ENCODE peak calls at places on chromosomes 2 and 18, in five cellular contexts. U, F, D, G and C are unnamed samples.
A peak's percentile ranks its signal among the peaks of the same experiment; 100 is the strongest.

GRCh38 chr2:43117521-43118143 is 108.8 kb downstream of the ZFP36L2 start:
- DNase-seq in U (no peak), F (no peak), D (no peak), G (no peak), C (no peak)

GRCh38 chr2:161836664-161837063 is 212.4 kb downstream of the SLC4A10 start:
- DNase-seq in U (no peak), F (no peak), D (no peak), G (no peak), C (no peak)

GRCh38 chr2:128365217-128365905 is 46.7 kb upstream of the HS6ST1 start:
- DNase-seq in U (no peak), F (no peak), D (peak; percentile 66), G (no peak), C (no peak)

GRCh38 chr2:71889991-71890684 is 257.5 kb downstream of the CYP26B1 start:
- DNase-seq in U (no peak), F (no peak), D (peak; percentile 97), G (no peak), C (no peak)

GRCh38 chr2:132384491-132385186 is 32.0 kb upstream of the GPR39 start:
- DNase-seq in U (no peak), F (no peak), D (no peak), G (no peak), C (no peak)

GRCh38 chr2:6896930-6897759 is 19.6 kb downstream of the RSAD2 start:
- DNase-seq in U (peak; percentile 62), F (no peak), D (peak; percentile 59), G (no peak), C (no peak)

GRCh38 chr2:44598330-44598729 is 236.6 kb downstream of the CAMKMT start:
- DNase-seq in U (peak; percentile 43), F (no peak), D (no peak), G (no peak), C (no peak)

GRCh38 chr18:75123113-75123512 is 85.8 kb downstream of the PTGR3 start:
- DNase-seq in U (no peak), F (no peak), D (no peak), G (no peak), C (no peak)

GRCh38 chr2:72497761-72498160 is 328.1 kb downstream of the EXOC6B start:
- DNase-seq in U (no peak), F (no peak), D (peak; percentile 26), G (no peak), C (no peak)

GRCh38 chr2:42770288-42771131 is 6.6 kb upstream of the OXER1 start:
- DNase-seq in U (peak; percentile 58), F (peak; percentile 45), D (peak; percentile 51), G (no peak), C (peak; percentile 25)

GRCh38 chr2:78992451-78992806 is 33.1 kb upstream of the REG3G start:
- DNase-seq in U (peak; percentile 7), F (peak; percentile 27), D (peak; percentile 34), G (no peak), C (no peak)

GRCh38 chr2:226447896-226448295 is 351.7 kb downstream of the IRS1 start:
- DNase-seq in U (no peak), F (no peak), D (peak; percentile 52), G (no peak), C (no peak)

GRCh38 chr2:158113896-158114295 is 12.2 kb downstream of the UPP2 start:
- DNase-seq in U (no peak), F (no peak), D (no peak), G (no peak), C (no peak)

GRCh38 chr18:14976736-14977430 is 228.9 kb downstream of the ANKRD30B start:
- DNase-seq in U (peak; percentile 18), F (no peak), D (peak; percentile 38), G (no peak), C (no peak)

GRCh38 chr2:238524584-238524983 is 97.9 kb downstream of the ASB1 start:
- DNase-seq in U (no peak), F (no peak), D (no peak), G (no peak), C (no peak)

GRCh38 chr2:84202166-84202565 is 256.9 kb downstream of the SUCLG1 start:
- DNase-seq in U (no peak), F (no peak), D (no peak), G (no peak), C (no peak)

GRCh38 chr2:24492283-24493272 is 1.5 kb downstream of the NCOA1 start:
- DNase-seq in U (peak; percentile 22), F (peak; percentile 20), D (peak; percentile 45), G (no peak), C (no peak)

GRCh38 chr2:117718048-117718447 is 96.4 kb upstream of the DDX18 start:
- DNase-seq in U (no peak), F (no peak), D (no peak), G (no peak), C (no peak)

GRCh38 chr18:43744960-43745740 is 467.9 kb upstream of the SYT4 start:
- DNase-seq in U (no peak), F (no peak), D (no peak), G (no peak), C (no peak)

GRCh38 chr2:201797175-201797840 is 9.0 kb upstream of the CDK15 start:
- DNase-seq in U (no peak), F (no peak), D (peak; percentile 83), G (no peak), C (no peak)

GRCh38 chr2:168910330-168910729 is 9.2 kb downstream of the G6PC2 start:
- DNase-seq in U (no peak), F (no peak), D (no peak), G (no peak), C (no peak)

GRCh38 chr2:231676243-231676642 is 32.1 kb upstream of the PTMA start:
- DNase-seq in U (no peak), F (no peak), D (no peak), G (no peak), C (no peak)

GRCh38 chr2:54803783-54804758 is 80.6 kb downstream of the EML6 start:
- DNase-seq in U (no peak), F (no peak), D (peak; percentile 46), G (no peak), C (no peak)

GRCh38 chr2:36717556-36718266 is 21.2 kb downstream of the VIT start:
- DNase-seq in U (no peak), F (no peak), D (no peak), G (no peak), C (no peak)

GRCh38 chr2:117330611-117331010 is 483.9 kb upstream of the DDX18 start:
- DNase-seq in U (no peak), F (no peak), D (no peak), G (no peak), C (no peak)

GRCh38 chr2:69190743-69191425 is 177.9 kb downstream of the ANTXR1 start:
- DNase-seq in U (no peak), F (no peak), D (peak; percentile 44), G (no peak), C (no peak)

GRCh38 chr18:28890796-28891195 is 713.9 kb upstream of the CDH2 start:
- DNase-seq in U (peak; percentile 6), F (no peak), D (no peak), G (no peak), C (no peak)

GRCh38 chr2:221601376-221601775 is 29.3 kb upstream of the EPHA4 start:
- DNase-seq in U (no peak), F (no peak), D (no peak), G (no peak), C (no peak)

DNA sequence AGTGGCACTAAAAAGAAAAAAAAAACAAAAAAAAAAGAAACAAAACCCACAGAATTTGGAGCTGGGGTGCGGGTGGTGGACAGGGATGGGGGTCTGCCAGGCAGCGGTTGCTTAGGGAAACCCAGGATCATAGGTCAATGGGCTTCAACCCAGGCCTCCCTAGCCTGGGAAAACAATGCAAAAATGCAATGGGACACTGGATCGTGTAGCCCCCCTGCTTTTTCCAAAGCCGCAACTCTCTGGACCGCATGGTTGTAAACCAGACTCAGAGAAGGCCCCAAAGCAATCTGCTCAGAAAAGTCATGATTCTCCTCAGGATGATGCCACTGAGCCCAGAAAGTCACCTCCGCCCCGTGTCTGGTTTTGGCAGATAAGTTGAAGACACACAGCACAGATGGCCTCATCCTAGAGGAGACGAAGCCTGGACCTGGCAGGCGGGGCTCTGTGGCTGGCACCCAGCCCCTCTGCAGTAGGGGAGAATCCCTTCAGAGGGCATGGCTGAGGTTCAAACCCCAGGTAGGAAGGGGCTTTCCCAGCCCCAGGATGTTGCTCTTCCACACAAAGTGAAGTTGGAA is 5.1 kb downstream of the DLX2 start:
- DNase-seq in U (no peak), F (peak; percentile 32), D (peak; percentile 80), G (no peak), C (no peak)
- H3K4me3 ChIP-seq in U (no peak overlapping the region), F (no peak overlapping the region), D (peak overlapping the region; percentile 90), G (no peak overlapping the region), C (no peak overlapping the region)

DNA sequence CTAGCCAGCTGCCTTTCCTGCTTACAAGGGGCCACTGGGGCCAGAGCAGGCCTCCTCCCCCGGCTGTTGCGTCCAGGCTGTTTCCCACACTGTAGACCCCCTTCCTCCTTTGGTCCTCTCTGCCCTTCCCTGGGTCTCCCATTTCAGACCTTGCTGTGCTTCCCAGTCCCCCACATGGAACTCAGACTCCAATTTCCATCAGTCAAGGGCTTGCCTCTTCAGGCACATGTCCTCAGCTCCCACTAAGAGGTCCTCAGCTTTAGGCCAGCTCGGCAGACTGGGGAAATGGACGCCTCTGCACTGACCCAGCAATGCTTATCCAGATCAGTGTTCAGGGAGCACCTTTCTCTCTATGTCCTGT is 98.0 kb upstream of the BZW1 start:
- DNase-seq in U (no peak), F (no peak), D (no peak), G (no peak), C (no peak)
- H3K4me3 ChIP-seq in U (no peak overlapping the region), F (no peak overlapping the region), D (peak overlapping the region; percentile 63), G (peak overlapping the region; percentile 24), C (peak overlapping the region; percentile 43)

DNA sequence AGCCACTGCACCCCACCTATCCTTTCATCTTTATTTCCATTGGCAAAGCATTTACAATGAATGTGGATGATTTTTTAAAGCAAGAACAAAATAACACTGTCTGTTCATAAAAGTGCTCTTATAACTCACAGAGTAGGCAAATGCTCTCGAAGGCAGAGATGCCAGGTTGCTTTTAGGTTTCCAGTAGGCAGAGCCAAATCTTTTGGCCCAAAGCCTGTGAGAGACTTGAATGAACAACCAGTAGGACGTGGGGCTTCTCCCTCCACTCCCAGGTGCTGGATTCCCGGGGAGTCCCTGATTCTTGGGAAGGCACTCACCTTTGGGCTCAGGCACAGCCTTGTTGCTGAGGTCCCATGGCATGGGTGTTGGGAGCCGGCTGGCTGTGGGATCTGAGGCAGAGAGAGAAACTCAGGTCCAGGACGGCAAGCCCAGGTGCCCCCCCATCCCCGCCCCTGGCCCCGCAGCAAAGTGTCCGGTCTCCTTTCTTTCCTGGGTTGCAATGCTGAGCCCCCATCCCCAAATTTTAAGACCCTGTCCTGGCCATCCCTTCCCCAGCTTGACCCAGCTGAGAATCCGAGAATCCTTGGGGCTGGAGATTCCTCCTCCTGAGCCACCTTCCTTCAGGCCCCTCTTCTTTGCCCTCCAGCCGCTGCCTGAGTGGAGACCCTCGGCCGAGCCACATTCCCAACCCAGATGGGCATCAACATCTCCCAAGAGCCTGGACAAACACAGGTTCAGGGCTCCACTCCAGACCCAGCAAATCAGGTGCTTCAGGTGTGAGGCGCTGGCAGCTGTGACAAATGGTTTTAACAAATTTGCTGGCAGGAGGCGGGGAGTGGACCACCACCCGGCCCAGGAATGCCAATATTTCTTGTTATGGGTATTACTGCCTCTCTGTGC is 5.8 kb downstream of the NEURL3 start:
- DNase-seq in U (no peak), F (no peak), D (no peak), G (no peak), C (no peak)
- H3K4me3 ChIP-seq in U (no peak overlapping the region), F (no peak overlapping the region), D (no peak overlapping the region), G (no peak overlapping the region), C (no peak overlapping the region)

DNA sequence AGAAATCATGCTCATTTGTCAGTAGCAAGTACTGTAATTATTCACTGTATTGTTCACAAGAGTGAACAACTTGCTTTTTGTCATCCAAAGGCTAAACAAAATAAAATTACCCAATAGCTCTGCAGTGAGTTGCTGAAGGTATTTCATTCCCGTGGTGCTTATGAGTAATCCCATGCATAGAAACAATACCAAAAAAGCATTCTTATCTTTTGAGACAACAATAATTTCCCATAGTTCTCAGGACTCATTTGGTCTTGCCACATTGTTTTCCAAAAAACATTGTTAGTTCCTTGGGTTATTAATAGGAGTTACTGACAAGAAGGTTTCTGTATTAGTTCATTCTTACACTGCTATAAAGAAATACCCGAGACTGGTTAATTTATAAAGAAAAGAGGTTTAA is 503.3 kb upstream of the FAM98A start:
- DNase-seq in U (peak; percentile 19), F (no peak), D (peak; percentile 70), G (no peak), C (no peak)
- H3K4me3 ChIP-seq in U (no peak overlapping the region), F (no peak overlapping the region), D (no peak overlapping the region), G (no peak overlapping the region), C (no peak overlapping the region)